ENCODE peak calls at places on chromosome 1, in six cellular contexts. X is IMR-90, A is heart left ventricle, U is left ventricle myocardium inferior, K is psoas muscle, N is GM23338. J is an unnamed sample.

GRCh38 chr1:55007626-55008025 is 8.9 kb downstream of the BSND start:
- DNase-seq in X (peak; percentile 63), A (no peak), U (no peak), K (no peak), N (no peak), J (peak; percentile 86)

GRCh38 chr1:15636436-15636835 is 19.2 kb downstream of the DDI2 start:
- DNase-seq in X (no peak), A (no peak), U (no peak), K (no peak), N (no peak), J (no peak)

GRCh38 chr1:76257823-76258222 is 183.3 kb downstream of the ST6GALNAC3 start:
- DNase-seq in X (no peak), A (no peak), U (no peak), K (no peak), N (no peak), J (no peak)

GRCh38 chr1:220012259-220012658 is 34.0 kb downstream of the EPRS1 start:
- DNase-seq in X (peak; percentile 10), A (no peak), U (no peak), K (no peak), N (no peak), J (no peak)

GRCh38 chr1:202860744-202861419 is 28.1 kb downstream of the RABIF start:
- DNase-seq in X (peak; percentile 33), A (peak; percentile 38), U (peak; percentile 21), K (peak; percentile 17), N (peak; percentile 97), J (peak; percentile 79)

GRCh38 chr1:63922848-63923247 is 149.0 kb downstream of the ROR1 start:
- DNase-seq in X (no peak), A (peak; percentile 73), U (peak; percentile 35), K (no peak), N (no peak), J (no peak)

GRCh38 chr1:53367503-53368313 is 39.8 kb upstream of the LRP8 start:
- DNase-seq in X (no peak), A (peak; percentile 50), U (no peak), K (no peak), N (no peak), J (no peak)

GRCh38 chr1:180188103-180188506 is 33.4 kb downstream of the QSOX1 start:
- DNase-seq in X (peak; percentile 35), A (peak; percentile 41), U (no peak), K (no peak), N (peak; percentile 84), J (peak; percentile 29)

GRCh38 chr1:19666139-19666465 is 1.4 kb downstream of the HTR6 start:
- DNase-seq in X (no peak), A (no peak), U (no peak), K (no peak), N (no peak), J (no peak)

GRCh38 chr1:8004803-8005573 is 21.1 kb downstream of the ERRFI1 start:
- DNase-seq in X (peak; percentile 98), A (peak; percentile 87), U (peak; percentile 89), K (peak; percentile 92), N (no peak), J (peak; percentile 99)

GRCh38 chr1:244730153-244730933 is 77.4 kb downstream of the DESI2 start:
- DNase-seq in X (peak; percentile 49), A (peak; percentile 51), U (peak; percentile 33), K (peak; percentile 43), N (peak; percentile 73), J (peak; percentile 4)

GRCh38 chr1:171251741-171252300 is 3.5 kb downstream of the FMO1 start:
- DNase-seq in X (peak; percentile 33), A (peak; percentile 43), U (peak; percentile 36), K (no peak), N (peak; percentile 53), J (no peak)

GRCh38 chr1:46547481-46548383 is 3.7 kb downstream of the KNCN start:
- DNase-seq in X (peak; percentile 62), A (no peak), U (no peak), K (no peak), N (peak; percentile 87), J (peak; percentile 61)

DNA sequence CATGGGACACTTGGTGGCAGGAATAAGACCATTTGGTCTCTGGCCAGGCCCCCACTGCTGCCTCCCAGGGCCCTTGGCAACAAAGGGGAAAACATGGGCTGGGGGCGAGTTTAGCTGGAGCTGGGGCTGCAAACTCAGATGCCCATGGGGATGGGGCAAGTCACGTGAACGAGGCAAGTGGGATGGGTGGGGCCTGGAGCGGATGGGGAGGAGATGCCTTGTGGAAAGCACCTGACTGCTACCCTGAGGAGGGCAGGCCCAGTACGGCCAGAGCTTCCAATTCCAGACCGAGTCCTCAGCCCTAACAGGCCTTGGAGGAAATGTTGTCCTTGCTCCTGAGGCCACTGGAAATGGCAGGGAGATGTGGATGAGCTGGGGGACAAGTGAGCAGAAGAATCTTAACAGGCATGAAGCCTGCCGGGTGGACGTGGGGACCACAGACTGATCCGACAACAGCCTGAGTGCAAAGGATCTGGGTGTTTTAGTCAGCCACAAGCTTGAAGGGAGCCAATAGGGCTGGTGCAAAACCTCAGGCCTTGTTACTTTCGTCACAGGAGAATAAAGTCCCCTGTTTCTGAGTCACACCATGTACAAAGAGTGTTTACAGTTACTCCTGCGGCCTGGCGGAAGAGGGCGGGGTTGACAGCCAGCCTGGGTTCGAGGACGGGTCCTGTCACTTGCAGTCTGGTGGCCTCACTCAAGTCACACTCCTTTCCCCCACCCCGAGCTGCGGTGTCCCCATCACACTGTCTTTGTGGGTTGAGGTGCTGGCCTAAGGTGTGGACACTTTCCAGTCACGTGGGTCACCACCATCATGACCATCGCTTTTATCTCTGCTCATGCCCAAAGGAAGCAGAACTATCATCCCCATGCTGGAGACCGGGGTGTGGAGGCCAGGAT is 19.1 kb downstream of the RUNX3 start:
- DNase-seq in X (peak; percentile 70), A (no peak), U (no peak), K (no peak), N (no peak), J (peak; percentile 16)
- H3K36me3 ChIP-seq in X (no peaks in the 10 kb centered on the region), A (no peaks in the 10 kb centered on the region), U (no peaks in the 10 kb centered on the region), K (no peaks in the 10 kb centered on the region), N (no peaks in the 10 kb centered on the region), J (no peaks in the 10 kb centered on the region)

GRCh38 chr1:166017395-166017794 is 149.4 kb downstream of the FAM78B start:
- DNase-seq in X (no peak), A (no peak), U (no peak), K (no peak), N (peak; percentile 80), J (no peak)
- TF ChIP-seq CTCF in X (no peak), A (no peak), U (no peak), K (no peak), N (peak; percentile 82), J (no peak)

GRCh38 chr1:3360158-3360440 is 94.4 kb upstream of the ARHGEF16 start:
- DNase-seq in X (no peak), A (no peak), U (no peak), K (no peak), N (no peak), J (no peak)
- H3K36me3 ChIP-seq in X (no peaks in the 10 kb centered on the region), A (no peaks in the 10 kb centered on the region), U (no peaks in the 10 kb centered on the region), K (no peaks in the 10 kb centered on the region), N (no peaks in the 10 kb centered on the region), J (no peaks in the 10 kb centered on the region)

GRCh38 chr1:57377731-57378139 is 46.1 kb downstream of the DAB1 start:
- DNase-seq in X (no peak), A (no peak), U (no peak), K (no peak), N (peak; percentile 22), J (no peak)
- TF ChIP-seq CTCF in X (no peak), A (no peak), U (peak; percentile 16), K (no peak), N (peak; percentile 35), J (no peak)

GRCh38 chr1:40171036-40171435 is 9.8 kb downstream of the RLF start:
- DNase-seq in X (no peak), A (no peak), U (no peak), K (no peak), N (no peak), J (no peak)
- H3K36me3 ChIP-seq in X (no peaks in the 10 kb centered on the region), A (no peaks in the 10 kb centered on the region), U (no peaks in the 10 kb centered on the region), K (no peaks in the 10 kb centered on the region), N (no peaks in the 10 kb centered on the region), J (no peaks in the 10 kb centered on the region)

GRCh38 chr1:68372487-68372886 is 77.3 kb downstream of the RPE65 start:
- DNase-seq in X (no peak), A (no peak), U (no peak), K (no peak), N (peak; percentile 60), J (no peak)
- TF ChIP-seq CTCF in X (no peak), A (no peak), U (no peak), K (no peak), N (peak; percentile 48), J (no peak)

DNA sequence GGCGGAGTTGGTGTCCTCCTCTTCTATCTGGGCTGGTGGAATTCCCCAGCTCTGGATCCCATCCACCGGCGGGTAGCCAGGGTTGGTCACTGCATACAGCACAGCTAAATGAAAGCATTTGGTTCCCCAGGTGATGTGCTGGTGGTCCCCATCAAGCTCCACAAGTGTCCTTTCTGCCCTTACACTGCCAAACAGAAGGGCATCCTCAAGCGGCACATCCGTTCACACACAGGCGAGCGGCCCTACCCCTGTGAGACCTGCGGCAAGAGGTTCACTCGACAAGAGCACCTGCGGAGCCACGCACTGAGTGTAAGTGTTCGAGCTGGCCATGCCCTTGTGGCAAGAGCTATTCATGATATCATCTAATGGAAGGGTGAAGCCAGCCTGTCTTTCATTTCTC is 15.9 kb downstream of the ZBTB8B start:
- DNase-seq in X (no peak), A (no peak), U (no peak), K (no peak), N (no peak), J (no peak)
- H3K36me3 ChIP-seq in X (no peaks in the 10 kb centered on the region), A (no peaks in the 10 kb centered on the region), U (no peaks in the 10 kb centered on the region), K (no peaks in the 10 kb centered on the region), N (no peaks in the 10 kb centered on the region), J (no peaks in the 10 kb centered on the region)

J was measured in bronchial epithelial cell.